ENCODE peak calls at places on chromosome 22, in five cellular contexts. One of them, this sample, is unnamed.

GRCh38 chr22:28557184-28557583 is 122.5 kb downstream of the TTC28 start:
- DNase-seq in activated T-helper 1 cell treated with anti-CD3 and anti-CD28 coated beads, Interleukin-12 subunit alpha, Interleukin-12 subunit beta, Interleukin-2, Interleukin-4 antibody, amounts not matched to agents 30 ng/mL and 10 ng/mL and 1 ng/mL, durations not matched to agents 14 hours and 24 hours and 36 hours: no peak
- DNase-seq in activated gamma-delta T cell: no peak
- DNase-seq in left lung: no peak
- DNase-seq in skeletal muscle cell: no peak
- DNase-seq in this sample: no peak

GRCh38 chr22:20436309-20437252 is 1.0 kb downstream of the SCARF2 start:
- DNase-seq in activated T-helper 1 cell treated with anti-CD3 and anti-CD28 coated beads, Interleukin-12 subunit alpha, Interleukin-12 subunit beta, Interleukin-2, Interleukin-4 antibody, amounts not matched to agents 30 ng/mL and 10 ng/mL and 1 ng/mL, durations not matched to agents 14 hours and 24 hours and 36 hours: no peak
- DNase-seq in activated gamma-delta T cell: no peak
- DNase-seq in left lung: no peak
- DNase-seq in skeletal muscle cell: no peak
- DNase-seq in this sample: no peak

GRCh38 chr22:42357634-42358296 is 74.4 kb downstream of the NFAM1 start:
- DNase-seq in activated T-helper 1 cell treated with anti-CD3 and anti-CD28 coated beads, Interleukin-12 subunit alpha, Interleukin-12 subunit beta, Interleukin-2, Interleukin-4 antibody, amounts not matched to agents 30 ng/mL and 10 ng/mL and 1 ng/mL, durations not matched to agents 14 hours and 24 hours and 36 hours: no peak
- DNase-seq in activated gamma-delta T cell: no peak
- DNase-seq in left lung: no peak
- DNase-seq in skeletal muscle cell: no peak
- DNase-seq in this sample: no peak

GRCh38 chr22:48424201-48424627 is 1403.5 kb downstream of the BRD1 start:
- DNase-seq in activated T-helper 1 cell treated with anti-CD3 and anti-CD28 coated beads, Interleukin-12 subunit alpha, Interleukin-12 subunit beta, Interleukin-2, Interleukin-4 antibody, amounts not matched to agents 30 ng/mL and 10 ng/mL and 1 ng/mL, durations not matched to agents 14 hours and 24 hours and 36 hours: no peak
- DNase-seq in activated gamma-delta T cell: no peak
- DNase-seq in left lung: peak
- DNase-seq in skeletal muscle cell: no peak
- DNase-seq in this sample: no peak

GRCh38 chr22:38186429-38186828 is 4.8 kb upstream of the PLA2G6 start:
- DNase-seq in activated T-helper 1 cell treated with anti-CD3 and anti-CD28 coated beads, Interleukin-12 subunit alpha, Interleukin-12 subunit beta, Interleukin-2, Interleukin-4 antibody, amounts not matched to agents 30 ng/mL and 10 ng/mL and 1 ng/mL, durations not matched to agents 14 hours and 24 hours and 36 hours: no peak
- DNase-seq in activated gamma-delta T cell: no peak
- DNase-seq in left lung: no peak
- DNase-seq in skeletal muscle cell: no peak
- DNase-seq in this sample: no peak

GRCh38 chr22:19806213-19807160 is 45.9 kb downstream of the TBX1 start:
- DNase-seq in activated T-helper 1 cell treated with anti-CD3 and anti-CD28 coated beads, Interleukin-12 subunit alpha, Interleukin-12 subunit beta, Interleukin-2, Interleukin-4 antibody, amounts not matched to agents 30 ng/mL and 10 ng/mL and 1 ng/mL, durations not matched to agents 14 hours and 24 hours and 36 hours: no peak
- DNase-seq in activated gamma-delta T cell: no peak
- DNase-seq in left lung: peak
- DNase-seq in skeletal muscle cell: no peak
- DNase-seq in this sample: peak

GRCh38 chr22:39530136-39530535 is 2.4 kb downstream of the RPS19BP1 start:
- DNase-seq in activated T-helper 1 cell treated with anti-CD3 and anti-CD28 coated beads, Interleukin-12 subunit alpha, Interleukin-12 subunit beta, Interleukin-2, Interleukin-4 antibody, amounts not matched to agents 30 ng/mL and 10 ng/mL and 1 ng/mL, durations not matched to agents 14 hours and 24 hours and 36 hours: no peak
- DNase-seq in activated gamma-delta T cell: no peak
- DNase-seq in left lung: no peak
- DNase-seq in skeletal muscle cell: no peak
- DNase-seq in this sample: no peak

GRCh38 chr22:26446808-26447515 is 17.9 kb downstream of the ASPHD2 start:
- DNase-seq in activated T-helper 1 cell treated with anti-CD3 and anti-CD28 coated beads, Interleukin-12 subunit alpha, Interleukin-12 subunit beta, Interleukin-2, Interleukin-4 antibody, amounts not matched to agents 30 ng/mL and 10 ng/mL and 1 ng/mL, durations not matched to agents 14 hours and 24 hours and 36 hours: no peak
- DNase-seq in activated gamma-delta T cell: no peak
- DNase-seq in left lung: no peak
- DNase-seq in skeletal muscle cell: no peak
- DNase-seq in this sample: no peak

GRCh38 chr22:45328822-45329535 is 19.2 kb downstream of the FAM118A start:
- DNase-seq in activated T-helper 1 cell treated with anti-CD3 and anti-CD28 coated beads, Interleukin-12 subunit alpha, Interleukin-12 subunit beta, Interleukin-2, Interleukin-4 antibody, amounts not matched to agents 30 ng/mL and 10 ng/mL and 1 ng/mL, durations not matched to agents 14 hours and 24 hours and 36 hours: no peak
- DNase-seq in activated gamma-delta T cell: no peak
- DNase-seq in left lung: no peak
- DNase-seq in skeletal muscle cell: no peak
- DNase-seq in this sample: no peak

GRCh38 chr22:41913842-41914534 is 886 bp downstream of the SHISA8 start:
- DNase-seq in activated T-helper 1 cell treated with anti-CD3 and anti-CD28 coated beads, Interleukin-12 subunit alpha, Interleukin-12 subunit beta, Interleukin-2, Interleukin-4 antibody, amounts not matched to agents 30 ng/mL and 10 ng/mL and 1 ng/mL, durations not matched to agents 14 hours and 24 hours and 36 hours: no peak
- DNase-seq in activated gamma-delta T cell: no peak
- DNase-seq in left lung: no peak
- DNase-seq in skeletal muscle cell: no peak
- DNase-seq in this sample: no peak

GRCh38 chr22:21947040-21948014 is 5.3 kb downstream of the PPM1F start:
- DNase-seq in activated T-helper 1 cell treated with anti-CD3 and anti-CD28 coated beads, Interleukin-12 subunit alpha, Interleukin-12 subunit beta, Interleukin-2, Interleukin-4 antibody, amounts not matched to agents 30 ng/mL and 10 ng/mL and 1 ng/mL, durations not matched to agents 14 hours and 24 hours and 36 hours: no peak
- DNase-seq in activated gamma-delta T cell: no peak
- DNase-seq in left lung: no peak
- DNase-seq in skeletal muscle cell: no peak
- DNase-seq in this sample: no peak

GRCh38 chr22:42459273-42460040 is 27.3 kb upstream of the NFAM1 start:
- DNase-seq in activated T-helper 1 cell treated with anti-CD3 and anti-CD28 coated beads, Interleukin-12 subunit alpha, Interleukin-12 subunit beta, Interleukin-2, Interleukin-4 antibody, amounts not matched to agents 30 ng/mL and 10 ng/mL and 1 ng/mL, durations not matched to agents 14 hours and 24 hours and 36 hours: no peak
- DNase-seq in activated gamma-delta T cell: no peak
- DNase-seq in left lung: peak
- DNase-seq in skeletal muscle cell: no peak
- DNase-seq in this sample: no peak

GRCh38 chr22:31162015-31162765 is 2.2 kb downstream of the RNF185 start:
- DNase-seq in activated T-helper 1 cell treated with anti-CD3 and anti-CD28 coated beads, Interleukin-12 subunit alpha, Interleukin-12 subunit beta, Interleukin-2, Interleukin-4 antibody, amounts not matched to agents 30 ng/mL and 10 ng/mL and 1 ng/mL, durations not matched to agents 14 hours and 24 hours and 36 hours: no peak
- DNase-seq in activated gamma-delta T cell: no peak
- DNase-seq in left lung: no peak
- DNase-seq in skeletal muscle cell: no peak
- DNase-seq in this sample: no peak

GRCh38 chr22:49976439-49977175 is 16.0 kb downstream of the PIM3 start:
- DNase-seq in activated T-helper 1 cell treated with anti-CD3 and anti-CD28 coated beads, Interleukin-12 subunit alpha, Interleukin-12 subunit beta, Interleukin-2, Interleukin-4 antibody, amounts not matched to agents 30 ng/mL and 10 ng/mL and 1 ng/mL, durations not matched to agents 14 hours and 24 hours and 36 hours: peak
- DNase-seq in activated gamma-delta T cell: no peak
- DNase-seq in left lung: no peak
- DNase-seq in skeletal muscle cell: no peak
- DNase-seq in this sample: peak

GRCh38 chr22:28129319-28129962 is 210.4 kb upstream of the PITPNB start:
- DNase-seq in activated T-helper 1 cell treated with anti-CD3 and anti-CD28 coated beads, Interleukin-12 subunit alpha, Interleukin-12 subunit beta, Interleukin-2, Interleukin-4 antibody, amounts not matched to agents 30 ng/mL and 10 ng/mL and 1 ng/mL, durations not matched to agents 14 hours and 24 hours and 36 hours: no peak
- DNase-seq in activated gamma-delta T cell: no peak
- DNase-seq in left lung: no peak
- DNase-seq in skeletal muscle cell: no peak
- DNase-seq in this sample: no peak

GRCh38 chr22:25393121-25393805 is 171.2 kb upstream of the GRK3 start:
- DNase-seq in activated T-helper 1 cell treated with anti-CD3 and anti-CD28 coated beads, Interleukin-12 subunit alpha, Interleukin-12 subunit beta, Interleukin-2, Interleukin-4 antibody, amounts not matched to agents 30 ng/mL and 10 ng/mL and 1 ng/mL, durations not matched to agents 14 hours and 24 hours and 36 hours: no peak
- DNase-seq in activated gamma-delta T cell: no peak
- DNase-seq in left lung: peak
- DNase-seq in skeletal muscle cell: no peak
- DNase-seq in this sample: no peak

GRCh38 chr22:20062766-20063083 is 17.3 kb upstream of the DGCR8 start:
- DNase-seq in activated T-helper 1 cell treated with anti-CD3 and anti-CD28 coated beads, Interleukin-12 subunit alpha, Interleukin-12 subunit beta, Interleukin-2, Interleukin-4 antibody, amounts not matched to agents 30 ng/mL and 10 ng/mL and 1 ng/mL, durations not matched to agents 14 hours and 24 hours and 36 hours: no peak
- DNase-seq in activated gamma-delta T cell: no peak
- DNase-seq in left lung: no peak
- DNase-seq in skeletal muscle cell: no peak
- DNase-seq in this sample: no peak

GRCh38 chr22:25453557-25453956 is 110.9 kb upstream of the GRK3 start:
- DNase-seq in activated T-helper 1 cell treated with anti-CD3 and anti-CD28 coated beads, Interleukin-12 subunit alpha, Interleukin-12 subunit beta, Interleukin-2, Interleukin-4 antibody, amounts not matched to agents 30 ng/mL and 10 ng/mL and 1 ng/mL, durations not matched to agents 14 hours and 24 hours and 36 hours: no peak
- DNase-seq in activated gamma-delta T cell: no peak
- DNase-seq in left lung: no peak
- DNase-seq in skeletal muscle cell: no peak
- DNase-seq in this sample: no peak